ENCODE peak calls at places on chromosomes 2 and 18, in four cellular contexts. M is endothelial cell of umbilical vein; R is posterior vena cava; F is CD4-positive, alpha-beta T cell. J is an unnamed sample.

GRCh38 chr2:42764901-42765300 is 966 bp upstream of the OXER1 start:
- DNase-seq in M (no peak), R (no peak), F (no peak), J (no peak)

GRCh38 chr18:59051470-59052165 is 88.1 kb upstream of the SEC11C start:
- DNase-seq in M (no peak), R (no peak), F (no peak), J (no peak)

GRCh38 chr18:57131782-57132181 is 15.1 kb upstream of the BOD1L2 start:
- DNase-seq in M (no peak), R (no peak), F (no peak), J (peak)

GRCh38 chr2:96960271-96960955 is 26.0 kb downstream of the FAM178B start:
- DNase-seq in M (peak), R (peak), F (peak), J (peak)

GRCh38 chr2:119264781-119265692 is 41.4 kb downstream of the STEAP3 start:
- DNase-seq in M (peak), R (no peak), F (no peak), J (peak)

GRCh38 chr2:230582851-230583283 is 129.8 kb upstream of the CAB39 start:
- DNase-seq in M (peak), R (no peak), F (no peak), J (no peak)

GRCh38 chr18:13564579-13564978 is 161.8 kb downstream of the FAM210A start:
- DNase-seq in M (no peak), R (no peak), F (no peak), J (peak)

GRCh38 chr2:241904791-241905710 is 35.5 kb downstream of the RTP5 start:
- DNase-seq in M (no peak), R (peak), F (no peak), J (peak)

GRCh38 chr2:239139566-239139965 is 261.3 kb downstream of the HDAC4 start:
- DNase-seq in M (no peak), R (no peak), F (no peak), J (no peak)

GRCh38 chr2:107137711-107138110 is 251.7 kb upstream of the ST6GAL2 start:
- DNase-seq in M (no peak), R (no peak), F (no peak), J (peak)

GRCh38 chr2:50490991-50491390 is 540.9 kb downstream of the NRXN1 start:
- DNase-seq in M (no peak), R (no peak), F (no peak), J (no peak)

GRCh38 chr2:6011871-6012380 is 319.7 kb downstream of the SOX11 start:
- DNase-seq in M (no peak), R (no peak), F (no peak), J (peak)

GRCh38 chr2:134407154-134407890 is 153.4 kb downstream of the MGAT5 start:
- DNase-seq in M (no peak), R (no peak), F (no peak), J (no peak)

GRCh38 chr2:178397002-178397605 is 53.9 kb downstream of the PRKRA start:
- DNase-seq in M (peak), R (no peak), F (no peak), J (peak)

GRCh38 chr2:95383635-95384027 is 18.9 kb upstream of the FAHD2A start:
- DNase-seq in M (no peak), R (peak), F (no peak), J (no peak)

GRCh38 chr2:230968921-230969672 is 26.8 kb upstream of the SPATA3 start:
- DNase-seq in M (no peak), R (no peak), F (no peak), J (no peak)

GRCh38 chr2:96887419-96888081 is 17.7 kb upstream of the SEMA4C start:
- DNase-seq in M (no peak), R (no peak), F (no peak), J (no peak)

GRCh38 chr2:206708286-206708685 is 9.9 kb downstream of the DYTN start:
- DNase-seq in M (no peak), R (no peak), F (no peak), J (no peak)

GRCh38 chr2:239881031-239881471 is 144.1 kb downstream of the NDUFA10 start:
- DNase-seq in M (peak), R (peak), F (no peak), J (no peak)

GRCh38 chr2:234031207-234031606 is 19.3 kb upstream of the SPP2 start:
- DNase-seq in M (no peak), R (no peak), F (no peak), J (peak)

GRCh38 chr2:68901199-68901515 is 30.0 kb upstream of the BMP10 start:
- DNase-seq in M (peak), R (no peak), F (no peak), J (no peak)

GRCh38 chr18:39564716-39565115 is 1999.1 kb upstream of the CELF4 start:
- DNase-seq in M (no peak), R (no peak), F (no peak), J (peak)

GRCh38 chr2:3001595-3002184 is 375.9 kb downstream of the EIPR1 start:
- DNase-seq in M (no peak), R (no peak), F (no peak), J (peak)

GRCh38 chr2:239369631-239370161 is 31.1 kb downstream of the HDAC4 start:
- DNase-seq in M (no peak), R (peak), F (peak), J (peak)

GRCh38 chr2:235577404-235578330 is 83.8 kb downstream of the AGAP1 start:
- DNase-seq in M (no peak), R (no peak), F (no peak), J (peak)